ENCODE peak calls at places on chromosomes 3 and 15, in five cellular contexts. Y is pancreas, X is transverse colon, A is lung, Z is testis. D is an unnamed sample.

GRCh38 chr3:164144824-164145223 is 933.5 kb downstream of the SI start:
- DNase-seq in Z (no peak), X (no peak), Y (no peak), A (no peak), D (no peak)

GRCh38 chr3:152909180-152909883 is 74.4 kb downstream of the P2RY1 start:
- DNase-seq in A (no peak), Z (peak), X (no peak), Y (peak), D (peak)

GRCh38 chr3:178302966-178303930 is 233.0 kb upstream of the KCNMB2 start:
- DNase-seq in Y (no peak), Z (no peak), X (no peak), A (no peak), D (peak)

GRCh38 chr15:43941555-43941954 is 114.8 kb downstream of the WDR76 start:
- DNase-seq in X (peak), A (no peak), Y (no peak), Z (no peak), D (no peak)

GRCh38 chr15:61171190-61171589 is 57.9 kb downstream of the RORA start:
- DNase-seq in Y (no peak), X (no peak), Z (no peak), A (no peak), D (peak)

GRCh38 chr3:38634133-38634532 is 15.4 kb downstream of the SCN5A start:
- DNase-seq in X (no peak), Y (no peak), A (no peak), Z (no peak), D (no peak)

GRCh38 chr3:108012304-108012703 is 78.5 kb downstream of the CD47 start:
- DNase-seq in Z (no peak), A (no peak), X (no peak), Y (no peak), D (no peak)

GRCh38 chr15:82995938-82996337 is 9.9 kb downstream of the RAMAC start:
- DNase-seq in X (no peak), Z (no peak), Y (no peak), A (no peak), D (peak)

GRCh38 chr15:39720721-39721611 is 61.7 kb downstream of the FSIP1 start:
- DNase-seq in Y (no peak), Z (no peak), X (no peak), A (no peak), D (peak)

GRCh38 chr15:70160267-70160666 is 62.5 kb upstream of the TLE3 start:
- DNase-seq in X (no peak), Z (no peak), Y (no peak), A (no peak), D (no peak)

GRCh38 chr3:100634493-100635272 is 25.3 kb downstream of the ADGRG7 start:
- DNase-seq in A (no peak), Z (no peak), X (peak), Y (peak), D (peak)

GRCh38 chr3:49244589-49245205 is 32.3 kb downstream of the C3orf62 start:
- DNase-seq in Z (no peak), A (no peak), X (no peak), Y (peak), D (peak)

GRCh38 chr3:128274837-128275236 is 121.6 kb downstream of the EEFSEC start:
- DNase-seq in A (no peak), Y (no peak), X (no peak), Z (no peak), D (peak)

GRCh38 chr3:148227534-148227933 is 470.2 kb upstream of the AGTR1 start:
- DNase-seq in Y (no peak), Z (no peak), X (no peak), A (no peak), D (peak)

GRCh38 chr3:99868438-99868723 is 50.7 kb downstream of the CMSS1 start:
- DNase-seq in A (no peak), X (no peak), Y (no peak), Z (no peak), D (peak)

GRCh38 chr15:36903922-36904479 is 196.3 kb downstream of the MEIS2 start:
- DNase-seq in Y (no peak), Z (no peak), X (no peak), A (no peak), D (peak)

GRCh38 chr3:46863261-46863782 is at the start of gene MYL3:
- DNase-seq in A (no peak), Z (no peak), Y (no peak), X (no peak), D (no peak)

GRCh38 chr15:93997071-93997658 is 234.2 kb upstream of the MCTP2 start:
- DNase-seq in Y (no peak), A (no peak), Z (no peak), X (no peak), D (peak)

GRCh38 chr3:11542551-11542950 is 101.2 kb downstream of the VGLL4 start:
- DNase-seq in A (no peak), Z (no peak), X (no peak), Y (no peak), D (no peak)

GRCh38 chr3:73094127-73094526 is 32.7 kb downstream of the EBLN2 start:
- DNase-seq in Z (no peak), X (no peak), A (no peak), Y (no peak), D (peak)

GRCh38 chr15:45458746-45459403 is 63.7 kb downstream of the SLC30A4 start:
- DNase-seq in Y (peak), X (peak), A (peak), Z (peak), D (peak)

GRCh38 chr3:109275702-109276293 is 40.5 kb downstream of the DPPA2 start:
- DNase-seq in A (no peak), Z (peak), X (peak), Y (no peak), D (peak)

GRCh38 chr15:63357657-63358161 is 23.9 kb downstream of the CA12 start:
- DNase-seq in A (no peak), Z (no peak), Y (no peak), X (peak), D (no peak)

GRCh38 chr15:50828610-50829206 is 63.2 kb upstream of the SPPL2A start:
- DNase-seq in Z (no peak), X (peak), A (no peak), Y (no peak), D (peak)

GRCh38 chr15:82047493-82048446 is 2.0 kb upstream of the MEX3B start:
- DNase-seq in A (no peak), Y (no peak), Z (peak), X (no peak), D (peak)

GRCh38 chr15:85753791-85754452 is 40.8 kb downstream of the KLHL25 start:
- DNase-seq in X (peak), Z (no peak), A (no peak), Y (no peak), D (peak)

GRCh38 chr15:99447497-99448371 is 118.0 kb upstream of the MEF2A start:
- DNase-seq in Z (peak), A (no peak), X (no peak), Y (no peak), D (no peak)

GRCh38 chr3:12994357-12994606 is 78.9 kb downstream of the IQSEC1 start:
- DNase-seq in A (no peak), X (peak), Z (peak), Y (peak), D (no peak)

GRCh38 chr3:150255416-150255815 is 152.7 kb upstream of the TSC22D2 start:
- DNase-seq in Y (no peak), A (no peak), Z (peak), X (no peak), D (peak)

GRCh38 chr3:108428580-108428979 is 81.8 kb downstream of the MYH15 start:
- DNase-seq in Y (no peak), X (no peak), Z (no peak), A (no peak), D (no peak)

GRCh38 chr15:92914768-92915221 is 14.7 kb downstream of the CHD2 start:
- DNase-seq in Z (no peak), X (no peak), A (no peak), Y (no peak), D (peak)

GRCh38 chr3:11290743-11291680 is 18.8 kb downstream of the ATG7 start:
- DNase-seq in Y (no peak), Z (no peak), X (no peak), A (no peak), D (peak)

DNA sequence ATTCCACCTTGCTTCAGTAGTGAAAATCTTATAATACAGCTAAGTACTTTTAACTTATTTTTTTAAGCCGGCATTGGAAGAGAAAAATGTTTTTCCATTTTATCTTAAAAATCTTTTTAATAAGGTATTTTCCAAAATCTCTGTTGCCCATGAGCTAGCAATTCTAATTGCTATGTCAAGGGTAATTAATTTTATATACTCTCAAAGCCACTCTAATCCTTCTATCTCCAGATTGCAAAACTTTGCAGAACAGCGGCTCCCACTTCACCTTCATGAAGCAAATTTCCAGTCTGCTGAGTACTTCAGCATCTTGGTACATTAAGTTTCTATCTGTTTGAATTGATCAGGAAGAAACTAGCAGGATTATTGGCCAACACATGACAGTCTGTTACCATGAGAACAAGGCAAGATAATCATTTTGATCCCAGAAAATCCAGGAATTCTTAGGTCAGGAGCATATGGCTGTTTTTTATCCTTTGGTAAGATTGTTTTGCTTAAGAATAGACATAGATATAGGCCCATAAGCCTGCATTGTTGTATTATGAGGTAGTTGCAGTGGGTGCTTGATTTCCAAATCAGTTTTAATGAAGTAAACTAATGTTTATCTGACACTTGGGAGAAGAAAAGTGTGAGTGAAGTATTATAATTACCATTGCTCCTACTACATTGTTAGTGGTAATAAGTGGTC is 6.0 kb downstream of the TIPARP start:
- DNase-seq in A (no peak), Y (no peak), Z (no peak), X (no peak), D (no peak)
- H3K4me3 ChIP-seq in A (no peak), Y (no peak), Z (no peak), X (no peak), D (no peak)

GRCh38 chr3:195247086-195247862 is 23.7 kb downstream of the XXYLT1 start:
- DNase-seq in Z (peak), Y (no peak), X (no peak), A (no peak), D (no peak)

GRCh38 chr3:195246608-195247007 is 24.4 kb downstream of the XXYLT1 start:
- DNase-seq in Z (peak), Y (no peak), A (no peak), X (no peak), D (no peak)

GRCh38 chr3:195248281-195248680 is 22.7 kb downstream of the XXYLT1 start:
- DNase-seq in A (no peak), X (no peak), Y (no peak), Z (peak), D (no peak)

GRCh38 chr3:195249057-195249770 is 21.7 kb downstream of the XXYLT1 start:
- DNase-seq in A (peak), X (no peak), Z (peak), Y (no peak), D (no peak)

DNA sequence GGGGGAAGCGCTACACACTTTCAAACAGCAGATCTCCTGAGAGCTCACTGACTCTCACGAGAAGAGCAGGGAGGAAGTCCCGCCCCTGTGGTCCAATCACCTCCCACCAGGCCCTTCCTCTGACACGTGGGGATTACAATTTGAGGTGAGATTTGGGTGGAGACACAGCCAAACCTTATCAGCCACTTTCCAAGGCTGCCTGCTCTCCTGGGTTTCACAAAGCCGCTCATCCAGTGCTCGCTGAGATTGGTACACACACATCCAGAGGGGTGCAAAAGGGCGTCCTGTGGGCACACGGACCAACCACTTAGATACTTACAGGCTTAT is 23.1 kb downstream of the XXYLT1 start:
- DNase-seq in Z (peak), A (no peak), X (no peak), Y (no peak), D (no peak)
- TF ChIP-seq CTCF in Z (no peak), A (no peak), X (no peak), Y (no peak), D (no peak)

GRCh38 chr15:31975446-31976229 is 54.7 kb upstream of the CHRNA7 start:
- DNase-seq in Y (no peak), A (no peak), X (peak), Z (peak), D (no peak)
- H3K4me3 ChIP-seq in Y (peak), A (no peak), X (no peak), Z (peak), D (no peak)

GRCh38 chr3:170222647-170223541 is 670 bp downstream of the PRKCI start:
- DNase-seq in X (peak), Z (peak), Y (peak), A (peak), D (peak)
- TF ChIP-seq CTCF in X (peak), Z (peak), Y (no peak), A (no peak), D (peak)

DNA sequence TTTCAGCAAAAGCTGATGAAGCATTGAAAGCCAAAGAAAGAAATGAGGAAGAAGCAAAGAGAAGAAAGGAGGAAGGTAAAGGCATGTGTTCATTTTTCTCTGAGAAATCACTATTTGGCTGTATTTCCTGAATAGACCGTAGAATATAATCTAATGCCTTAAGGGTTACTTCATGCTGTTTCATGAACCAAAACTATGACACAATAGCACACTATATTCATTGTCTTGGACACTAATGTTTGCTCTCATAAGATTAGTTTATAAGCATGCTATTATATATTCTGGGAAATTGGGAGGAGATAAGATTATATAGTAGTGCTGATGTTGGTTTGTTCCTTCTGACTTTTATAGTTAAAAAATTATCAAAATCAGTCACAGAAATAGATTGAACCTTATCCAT is 110.1 kb upstream of the MLF1 start:
- DNase-seq in X (no peak), Y (no peak), A (no peak), Z (no peak), D (peak)
- H3K4me3 ChIP-seq in X (no peak), Y (no peak), A (no peak), Z (no peak), D (no peak)